ENCODE peak calls at places on chromosomes 13 and 19, in eight cellular contexts. One of them, this sample, is unnamed.

GRCh38 chr19:49820125-49820524 is 2.0 kb downstream of the MED25 start:
- DNase-seq in MCF 10A: no peak
- DNase-seq in tibial artery: no peak
- DNase-seq in thoracic aorta: no peak
- DNase-seq in heart left ventricle: peak
- DNase-seq in suprapubic skin: no peak
- DNase-seq in cardiac fibroblast: no peak
- DNase-seq in psoas muscle: no peak
- DNase-seq in this sample: no peak

GRCh38 chr19:48918801-48919247 is 14.7 kb upstream of the DHDH start:
- DNase-seq in psoas muscle: no peak
- DNase-seq in tibial artery: no peak
- DNase-seq in MCF 10A: no peak
- DNase-seq in heart left ventricle: no peak
- DNase-seq in thoracic aorta: no peak
- DNase-seq in cardiac fibroblast: no peak
- DNase-seq in suprapubic skin: no peak
- DNase-seq in this sample: no peak

GRCh38 chr13:94061316-94061715 is 418.2 kb downstream of the DCT start:
- DNase-seq in psoas muscle: no peak
- DNase-seq in suprapubic skin: no peak
- DNase-seq in heart left ventricle: no peak
- DNase-seq in cardiac fibroblast: peak
- DNase-seq in tibial artery: no peak
- DNase-seq in thoracic aorta: no peak
- DNase-seq in MCF 10A: peak
- DNase-seq in this sample: no peak

GRCh38 chr13:44755872-44756271 is 179.7 kb upstream of the TSC22D1 start:
- DNase-seq in psoas muscle: no peak
- DNase-seq in MCF 10A: peak
- DNase-seq in cardiac fibroblast: peak
- DNase-seq in suprapubic skin: no peak
- DNase-seq in tibial artery: no peak
- DNase-seq in heart left ventricle: no peak
- DNase-seq in thoracic aorta: no peak
- DNase-seq in this sample: no peak

GRCh38 chr13:101986316-101986715 is 415.5 kb downstream of the FGF14 start:
- DNase-seq in thoracic aorta: no peak
- DNase-seq in cardiac fibroblast: peak
- DNase-seq in suprapubic skin: no peak
- DNase-seq in psoas muscle: no peak
- DNase-seq in heart left ventricle: no peak
- DNase-seq in MCF 10A: peak
- DNase-seq in tibial artery: no peak
- DNase-seq in this sample: no peak

GRCh38 chr19:44499559-44499958 is 763 bp downstream of the ZNF180 start:
- DNase-seq in suprapubic skin: no peak
- DNase-seq in cardiac fibroblast: no peak
- DNase-seq in MCF 10A: no peak
- DNase-seq in tibial artery: no peak
- DNase-seq in thoracic aorta: no peak
- DNase-seq in heart left ventricle: no peak
- DNase-seq in psoas muscle: no peak
- DNase-seq in this sample: no peak

GRCh38 chr19:46428278-46429141 is at the start of gene PNMA8C:
- DNase-seq in MCF 10A: peak
- DNase-seq in heart left ventricle: peak
- DNase-seq in psoas muscle: peak
- DNase-seq in cardiac fibroblast: peak
- DNase-seq in suprapubic skin: no peak
- DNase-seq in thoracic aorta: peak
- DNase-seq in tibial artery: peak
- DNase-seq in this sample: no peak

GRCh38 chr19:1104452-1105216 is 840 bp downstream of the GPX4 start:
- DNase-seq in cardiac fibroblast: peak
- DNase-seq in heart left ventricle: peak
- DNase-seq in tibial artery: peak
- DNase-seq in psoas muscle: peak
- DNase-seq in MCF 10A: peak
- DNase-seq in thoracic aorta: no peak
- DNase-seq in suprapubic skin: no peak
- DNase-seq in this sample: no peak

GRCh38 chr19:794989-795658 is 2.1 kb upstream of the PTBP1 start:
- DNase-seq in MCF 10A: no peak
- DNase-seq in psoas muscle: peak
- DNase-seq in cardiac fibroblast: no peak
- DNase-seq in thoracic aorta: no peak
- DNase-seq in heart left ventricle: peak
- DNase-seq in suprapubic skin: no peak
- DNase-seq in tibial artery: no peak
- DNase-seq in this sample: no peak

GRCh38 chr19:18932216-18932841 is 8.7 kb downstream of the HOMER3 start:
- DNase-seq in cardiac fibroblast: peak
- DNase-seq in tibial artery: peak
- DNase-seq in suprapubic skin: peak
- DNase-seq in heart left ventricle: peak
- DNase-seq in MCF 10A: peak
- DNase-seq in psoas muscle: peak
- DNase-seq in thoracic aorta: peak
- DNase-seq in this sample: peak

GRCh38 chr19:10624585-10624984 is 768 bp upstream of the SLC44A2 start:
- DNase-seq in thoracic aorta: no peak
- DNase-seq in heart left ventricle: no peak
- DNase-seq in suprapubic skin: no peak
- DNase-seq in cardiac fibroblast: no peak
- DNase-seq in psoas muscle: no peak
- DNase-seq in tibial artery: no peak
- DNase-seq in MCF 10A: no peak
- DNase-seq in this sample: no peak

GRCh38 chr19:17718988-17719711 is at the start of gene MAP1S:
- DNase-seq in tibial artery: peak
- DNase-seq in MCF 10A: peak
- DNase-seq in heart left ventricle: peak
- DNase-seq in cardiac fibroblast: peak
- DNase-seq in thoracic aorta: no peak
- DNase-seq in psoas muscle: peak
- DNase-seq in suprapubic skin: no peak
- DNase-seq in this sample: no peak

GRCh38 chr19:45442927-45443461 is 19.3 kb upstream of the ERCC1 start:
- DNase-seq in MCF 10A: peak
- DNase-seq in cardiac fibroblast: peak
- DNase-seq in heart left ventricle: peak
- DNase-seq in psoas muscle: no peak
- DNase-seq in thoracic aorta: no peak
- DNase-seq in tibial artery: peak
- DNase-seq in suprapubic skin: no peak
- DNase-seq in this sample: peak

GRCh38 chr19:36139473-36140288 is at the start of gene CAPNS1:
- DNase-seq in cardiac fibroblast: peak
- DNase-seq in MCF 10A: peak
- DNase-seq in tibial artery: peak
- DNase-seq in psoas muscle: peak
- DNase-seq in heart left ventricle: peak
- DNase-seq in suprapubic skin: peak
- DNase-seq in thoracic aorta: peak
- DNase-seq in this sample: peak
- TF ChIP-seq CTCF in cardiac fibroblast: no peak
- TF ChIP-seq CTCF in MCF 10A: no peak
- TF ChIP-seq CTCF in tibial artery: no peak
- TF ChIP-seq CTCF in psoas muscle: no peak
- TF ChIP-seq CTCF in heart left ventricle: no peak
- TF ChIP-seq CTCF in suprapubic skin: no peak
- TF ChIP-seq CTCF in thoracic aorta: peak
- TF ChIP-seq CTCF in this sample: no peak

GRCh38 chr13:114144606-114145244 is 12.3 kb upstream of the RASA3 start:
- DNase-seq in thoracic aorta: no peak
- DNase-seq in cardiac fibroblast: no peak
- DNase-seq in tibial artery: no peak
- DNase-seq in heart left ventricle: no peak
- DNase-seq in psoas muscle: peak
- DNase-seq in suprapubic skin: no peak
- DNase-seq in MCF 10A: no peak
- DNase-seq in this sample: no peak

GRCh38 chr13:114145256-114145655 is 12.8 kb upstream of the RASA3 start:
- DNase-seq in cardiac fibroblast: no peak
- DNase-seq in MCF 10A: no peak
- DNase-seq in thoracic aorta: no peak
- DNase-seq in tibial artery: no peak
- DNase-seq in heart left ventricle: no peak
- DNase-seq in psoas muscle: peak
- DNase-seq in suprapubic skin: no peak
- DNase-seq in this sample: no peak

GRCh38 chr13:114145722-114146121 is 13.3 kb upstream of the RASA3 start:
- DNase-seq in heart left ventricle: no peak
- DNase-seq in suprapubic skin: peak
- DNase-seq in MCF 10A: no peak
- DNase-seq in psoas muscle: no peak
- DNase-seq in cardiac fibroblast: no peak
- DNase-seq in tibial artery: no peak
- DNase-seq in thoracic aorta: no peak
- DNase-seq in this sample: no peak

GRCh38 chr13:114142640-114143490 is 10.4 kb upstream of the RASA3 start:
- DNase-seq in suprapubic skin: no peak
- DNase-seq in MCF 10A: no peak
- DNase-seq in psoas muscle: peak
- DNase-seq in thoracic aorta: no peak
- DNase-seq in heart left ventricle: peak
- DNase-seq in tibial artery: no peak
- DNase-seq in cardiac fibroblast: no peak
- DNase-seq in this sample: no peak

DNA sequence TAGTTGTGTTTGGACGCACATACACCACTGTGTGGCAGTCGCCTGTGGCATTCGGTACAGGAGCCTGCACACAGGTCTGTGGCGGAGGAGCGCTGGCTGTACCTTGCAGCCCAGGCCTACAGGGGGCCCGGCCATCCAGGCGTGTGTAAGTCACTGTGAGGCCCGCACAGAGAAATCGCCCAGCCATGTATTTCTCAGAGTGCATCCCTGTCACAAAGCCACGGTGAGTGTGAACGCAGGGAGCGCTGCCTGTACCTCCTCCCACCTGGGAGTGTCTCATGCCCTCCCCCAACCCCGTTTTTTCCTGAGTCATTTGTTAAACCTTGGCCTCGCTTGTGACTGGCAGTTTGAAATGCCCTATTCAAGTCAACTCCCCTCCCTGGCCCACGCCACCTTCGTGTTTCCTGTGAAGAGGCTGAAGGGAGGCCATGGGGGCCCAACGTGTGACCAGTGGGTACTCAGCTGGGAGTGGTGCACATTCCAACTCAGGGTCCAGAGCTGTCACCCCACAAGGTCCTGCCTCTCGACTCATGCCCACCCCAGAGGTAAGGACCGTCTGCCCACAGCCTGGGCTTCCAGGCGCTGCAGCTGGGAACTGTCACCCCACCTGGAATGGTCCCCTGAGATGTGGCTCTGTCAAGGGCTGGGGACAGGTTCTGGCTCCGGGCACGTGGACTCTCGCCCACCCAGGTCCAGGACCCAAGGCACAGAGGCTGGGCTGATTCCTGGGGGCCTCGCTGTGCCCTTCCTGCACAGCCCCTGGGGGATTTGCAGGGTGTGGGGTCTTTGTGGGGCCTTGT is 11.6 kb upstream of the RASA3 start:
- DNase-seq in psoas muscle: peak
- DNase-seq in cardiac fibroblast: no peak
- DNase-seq in MCF 10A: no peak
- DNase-seq in suprapubic skin: no peak
- DNase-seq in tibial artery: no peak
- DNase-seq in heart left ventricle: peak
- DNase-seq in thoracic aorta: no peak
- DNase-seq in this sample: no peak
- TF ChIP-seq CTCF in psoas muscle: no peak
- TF ChIP-seq CTCF in cardiac fibroblast: no peak
- TF ChIP-seq CTCF in MCF 10A: no peak
- TF ChIP-seq CTCF in suprapubic skin: no peak
- TF ChIP-seq CTCF in tibial artery: no peak
- TF ChIP-seq CTCF in heart left ventricle: no peak
- TF ChIP-seq CTCF in thoracic aorta: no peak
- TF ChIP-seq CTCF in this sample: no peak

GRCh38 chr19:12884627-12884925 is 2.4 kb downstream of the KLF1 start:
- DNase-seq in thoracic aorta: no peak
- DNase-seq in cardiac fibroblast: no peak
- DNase-seq in tibial artery: no peak
- DNase-seq in psoas muscle: no peak
- DNase-seq in MCF 10A: no peak
- DNase-seq in heart left ventricle: no peak
- DNase-seq in suprapubic skin: no peak
- DNase-seq in this sample: no peak
- TF ChIP-seq CTCF in thoracic aorta: no peak
- TF ChIP-seq CTCF in cardiac fibroblast: no peak
- TF ChIP-seq CTCF in tibial artery: no peak
- TF ChIP-seq CTCF in psoas muscle: no peak
- TF ChIP-seq CTCF in MCF 10A: no peak
- TF ChIP-seq CTCF in heart left ventricle: no peak
- TF ChIP-seq CTCF in suprapubic skin: no peak
- TF ChIP-seq CTCF in this sample: no peak

DNA sequence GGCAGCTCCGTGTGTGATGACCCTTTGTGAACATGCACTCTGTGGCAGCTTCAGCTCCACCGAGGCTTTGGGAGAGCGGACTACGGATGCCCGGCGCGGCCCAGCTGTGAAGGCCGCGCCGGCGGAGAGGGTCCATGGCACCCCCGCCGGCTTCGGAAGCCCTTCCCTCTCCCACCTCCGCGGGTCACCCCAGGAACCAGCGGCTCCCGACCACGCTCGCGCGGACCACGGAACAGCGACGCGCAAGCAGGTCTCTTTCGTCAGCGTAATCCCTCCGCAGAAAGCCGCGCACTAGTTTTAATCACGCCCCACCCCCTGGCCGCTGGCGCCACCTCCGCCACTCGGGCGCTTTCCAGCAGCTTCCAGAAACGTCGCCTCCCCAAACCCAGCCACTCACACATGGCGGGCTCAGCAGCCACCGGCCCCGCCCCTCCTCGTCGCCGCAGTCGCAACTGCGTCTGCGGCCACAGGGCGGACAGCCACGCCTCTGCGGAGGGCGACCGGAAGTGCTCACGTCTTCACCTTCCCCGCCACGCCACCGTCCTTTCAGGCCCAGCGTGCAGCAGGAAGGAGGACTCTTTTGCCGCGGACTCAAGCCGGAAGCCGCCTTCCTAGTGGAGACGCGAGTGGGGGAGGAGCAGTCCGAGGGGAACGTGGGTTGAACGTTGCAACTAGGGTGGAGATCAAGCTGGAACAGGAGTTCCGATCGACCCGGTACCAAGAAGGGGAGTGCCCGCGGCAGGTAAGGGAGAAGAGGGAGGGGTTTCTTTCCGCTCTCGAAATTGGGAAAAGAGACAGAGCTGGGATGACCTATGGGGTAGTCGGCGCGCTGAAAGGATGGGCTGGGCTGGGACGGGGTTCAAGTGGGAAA is at the start of gene USPL1:
- DNase-seq in psoas muscle: peak
- DNase-seq in tibial artery: peak
- DNase-seq in suprapubic skin: peak
- DNase-seq in MCF 10A: peak
- DNase-seq in thoracic aorta: peak
- DNase-seq in heart left ventricle: peak
- DNase-seq in cardiac fibroblast: peak
- DNase-seq in this sample: peak
- TF ChIP-seq CTCF in psoas muscle: peak
- TF ChIP-seq CTCF in tibial artery: peak
- TF ChIP-seq CTCF in suprapubic skin: peak
- TF ChIP-seq CTCF in MCF 10A: no peak
- TF ChIP-seq CTCF in thoracic aorta: peak
- TF ChIP-seq CTCF in heart left ventricle: peak
- TF ChIP-seq CTCF in cardiac fibroblast: peak
- TF ChIP-seq CTCF in this sample: no peak